ENCODE peak calls at places on chromosomes 7 and 10, in five cellular contexts. One of them, this sample, is unnamed.

GRCh38 chr7:85023066-85023687 is 163.7 kb downstream of the SEMA3D start:
- DNase-seq in lower leg skin: peak
- DNase-seq in PC-9: no peak
- DNase-seq in HFF-Myc: peak
- DNase-seq in ovary: peak
- DNase-seq in this sample: no peak

GRCh38 chr7:1920266-1920681 is 250.2 kb downstream of the ELFN1 start:
- DNase-seq in HFF-Myc: no peak
- DNase-seq in lower leg skin: no peak
- DNase-seq in PC-9: no peak
- DNase-seq in ovary: no peak
- DNase-seq in this sample: no peak

GRCh38 chr10:90847436-90847835 is 10.4 kb downstream of the HTR7 start:
- DNase-seq in PC-9: no peak
- DNase-seq in HFF-Myc: no peak
- DNase-seq in ovary: no peak
- DNase-seq in lower leg skin: peak
- DNase-seq in this sample: no peak

GRCh38 chr10:14456218-14456869 is 125.6 kb upstream of the FRMD4A start:
- DNase-seq in ovary: no peak
- DNase-seq in lower leg skin: no peak
- DNase-seq in PC-9: no peak
- DNase-seq in HFF-Myc: no peak
- DNase-seq in this sample: no peak

GRCh38 chr10:77710759-77711682 is 73.4 kb upstream of the KCNMA1 start:
- DNase-seq in lower leg skin: peak
- DNase-seq in PC-9: no peak
- DNase-seq in HFF-Myc: peak
- DNase-seq in ovary: peak
- DNase-seq in this sample: no peak

GRCh38 chr7:34087892-34088891 is 182.9 kb downstream of the BMPER start:
- DNase-seq in PC-9: no peak
- DNase-seq in HFF-Myc: no peak
- DNase-seq in lower leg skin: no peak
- DNase-seq in ovary: no peak
- DNase-seq in this sample: no peak

GRCh38 chr10:29392376-29393021 is 103.6 kb downstream of the LYZL1 start:
- DNase-seq in ovary: peak
- DNase-seq in PC-9: no peak
- DNase-seq in HFF-Myc: no peak
- DNase-seq in lower leg skin: no peak
- DNase-seq in this sample: no peak

GRCh38 chr7:2313450-2314208 is 612 bp downstream of the SNX8 start:
- DNase-seq in HFF-Myc: no peak
- DNase-seq in PC-9: no peak
- DNase-seq in ovary: no peak
- DNase-seq in lower leg skin: no peak
- DNase-seq in this sample: no peak

GRCh38 chr7:127807829-127808228 is 155.8 kb downstream of the SND1 start:
- DNase-seq in lower leg skin: no peak
- DNase-seq in PC-9: no peak
- DNase-seq in ovary: no peak
- DNase-seq in HFF-Myc: no peak
- DNase-seq in this sample: no peak

GRCh38 chr10:26571655-26572054 is 125.8 kb upstream of the PDSS1 start:
- DNase-seq in PC-9: no peak
- DNase-seq in lower leg skin: no peak
- DNase-seq in HFF-Myc: no peak
- DNase-seq in ovary: no peak
- DNase-seq in this sample: no peak

GRCh38 chr7:27191716-27192545 is 6.9 kb upstream of the HOXA11 start:
- DNase-seq in ovary: no peak
- DNase-seq in lower leg skin: no peak
- DNase-seq in HFF-Myc: no peak
- DNase-seq in PC-9: no peak
- DNase-seq in this sample: no peak

GRCh38 chr10:101851411-101852116 is 8.0 kb upstream of the KCNIP2 start:
- DNase-seq in PC-9: no peak
- DNase-seq in HFF-Myc: no peak
- DNase-seq in lower leg skin: no peak
- DNase-seq in ovary: no peak
- DNase-seq in this sample: no peak

GRCh38 chr7:22442887-22443369 is 57.1 kb downstream of the STEAP1B start:
- DNase-seq in ovary: no peak
- DNase-seq in lower leg skin: no peak
- DNase-seq in HFF-Myc: no peak
- DNase-seq in PC-9: peak
- DNase-seq in this sample: no peak

GRCh38 chr7:149414745-149415390 is 46.0 kb downstream of the ZNF777 start:
- DNase-seq in PC-9: no peak
- DNase-seq in lower leg skin: peak
- DNase-seq in HFF-Myc: peak
- DNase-seq in ovary: peak
- DNase-seq in this sample: no peak

GRCh38 chr10:27457261-27457945 is 46.7 kb upstream of the RAB18 start:
- DNase-seq in HFF-Myc: no peak
- DNase-seq in lower leg skin: no peak
- DNase-seq in PC-9: no peak
- DNase-seq in ovary: no peak
- DNase-seq in this sample: no peak

GRCh38 chr7:121714559-121715303 is 158.2 kb upstream of the PTPRZ1 start:
- DNase-seq in PC-9: no peak
- DNase-seq in ovary: no peak
- DNase-seq in lower leg skin: no peak
- DNase-seq in HFF-Myc: no peak
- DNase-seq in this sample: no peak

GRCh38 chr10:79081353-79082034 is 12.7 kb downstream of the ZMIZ1 start:
- DNase-seq in HFF-Myc: peak
- DNase-seq in ovary: no peak
- DNase-seq in lower leg skin: no peak
- DNase-seq in PC-9: peak
- DNase-seq in this sample: no peak

GRCh38 chr7:93575555-93576397 is 1.3 kb upstream of the CALCR start:
- DNase-seq in ovary: no peak
- DNase-seq in PC-9: no peak
- DNase-seq in lower leg skin: no peak
- DNase-seq in HFF-Myc: no peak
- DNase-seq in this sample: no peak

GRCh38 chr10:31362023-31362641 is 43.1 kb downstream of the ZEB1 start:
- DNase-seq in HFF-Myc: no peak
- DNase-seq in lower leg skin: no peak
- DNase-seq in ovary: no peak
- DNase-seq in PC-9: no peak
- DNase-seq in this sample: no peak

GRCh38 chr10:79306644-79307220 is 40.5 kb upstream of the PPIF start:
- DNase-seq in lower leg skin: no peak
- DNase-seq in HFF-Myc: no peak
- DNase-seq in ovary: no peak
- DNase-seq in PC-9: no peak
- DNase-seq in this sample: no peak

GRCh38 chr10:94747838-94748237 is 14.6 kb upstream of the CYP2C19 start:
- DNase-seq in PC-9: no peak
- DNase-seq in HFF-Myc: no peak
- DNase-seq in ovary: no peak
- DNase-seq in lower leg skin: no peak
- DNase-seq in this sample: no peak

GRCh38 chr7:149104214-149104613 is 13.7 kb upstream of the ZNF786 start:
- DNase-seq in PC-9: no peak
- DNase-seq in lower leg skin: no peak
- DNase-seq in ovary: no peak
- DNase-seq in HFF-Myc: no peak
- DNase-seq in this sample: no peak

GRCh38 chr10:92241158-92241500 is 49.7 kb downstream of the CPEB3 start:
- DNase-seq in ovary: no peak
- DNase-seq in PC-9: no peak
- DNase-seq in HFF-Myc: no peak
- DNase-seq in lower leg skin: no peak
- DNase-seq in this sample: no peak

GRCh38 chr10:112785089-112785488 is 165.0 kb upstream of the TCF7L2 start:
- DNase-seq in HFF-Myc: no peak
- DNase-seq in ovary: no peak
- DNase-seq in lower leg skin: no peak
- DNase-seq in PC-9: no peak
- DNase-seq in this sample: no peak

GRCh38 chr7:141563956-141564623 is 12.9 kb downstream of the AGK start:
- DNase-seq in lower leg skin: no peak
- DNase-seq in PC-9: no peak
- DNase-seq in ovary: no peak
- DNase-seq in HFF-Myc: no peak
- DNase-seq in this sample: no peak

GRCh38 chr7:84908196-84908793 is 278.6 kb downstream of the SEMA3D start:
- DNase-seq in lower leg skin: no peak
- DNase-seq in HFF-Myc: no peak
- DNase-seq in PC-9: no peak
- DNase-seq in ovary: no peak
- DNase-seq in this sample: no peak

GRCh38 chr10:127882801-127883459 is 9.8 kb downstream of the CLRN3 start:
- DNase-seq in HFF-Myc: no peak
- DNase-seq in ovary: no peak
- DNase-seq in PC-9: peak
- DNase-seq in lower leg skin: no peak
- DNase-seq in this sample: no peak

GRCh38 chr7:107591410-107591809 is 11.4 kb downstream of the BCAP29 start:
- DNase-seq in ovary: no peak
- DNase-seq in PC-9: no peak
- DNase-seq in lower leg skin: no peak
- DNase-seq in HFF-Myc: no peak
- DNase-seq in this sample: no peak

GRCh38 chr7:123562121-123562520 is 4.5 kb upstream of the NDUFA5 start:
- DNase-seq in PC-9: no peak
- DNase-seq in HFF-Myc: no peak
- DNase-seq in lower leg skin: no peak
- DNase-seq in ovary: no peak
- DNase-seq in this sample: no peak

GRCh38 chr10:97497572-97498075 is 598 bp downstream of the MMS19 start:
- DNase-seq in ovary: peak
- DNase-seq in lower leg skin: peak
- DNase-seq in HFF-Myc: no peak
- DNase-seq in PC-9: peak
- DNase-seq in this sample: no peak

GRCh38 chr10:97498841-97499560 is at the start of gene UBTD1:
- DNase-seq in ovary: peak
- DNase-seq in lower leg skin: peak
- DNase-seq in HFF-Myc: no peak
- DNase-seq in PC-9: no peak
- DNase-seq in this sample: no peak

GRCh38 chr10:97498076-97498840 is at the start of gene MMS19:
- DNase-seq in ovary: peak
- DNase-seq in lower leg skin: peak
- DNase-seq in PC-9: peak
- DNase-seq in HFF-Myc: peak
- DNase-seq in this sample: peak

GRCh38 chr10:97494151-97494550 is 4.1 kb downstream of the MMS19 start:
- DNase-seq in HFF-Myc: no peak
- DNase-seq in lower leg skin: no peak
- DNase-seq in PC-9: no peak
- DNase-seq in ovary: no peak
- DNase-seq in this sample: no peak

GRCh38 chr10:97494863-97495506 is 3.2 kb downstream of the MMS19 start:
- DNase-seq in HFF-Myc: no peak
- DNase-seq in PC-9: no peak
- DNase-seq in lower leg skin: no peak
- DNase-seq in ovary: no peak
- DNase-seq in this sample: no peak
- H3K4me3 ChIP-seq in HFF-Myc: no peak
- H3K4me3 ChIP-seq in PC-9: no peak
- H3K4me3 ChIP-seq in lower leg skin: no peak
- H3K4me3 ChIP-seq in ovary: no peak
- H3K4me3 ChIP-seq in this sample: no peak

GRCh38 chr10:34732926-34733325 is 82.2 kb downstream of the PARD3 start:
- DNase-seq in HFF-Myc: no peak
- DNase-seq in PC-9: peak
- DNase-seq in lower leg skin: no peak
- DNase-seq in ovary: no peak
- DNase-seq in this sample: no peak
- TF ChIP-seq CTCF in HFF-Myc: peak
- TF ChIP-seq CTCF in PC-9: no peak
- TF ChIP-seq CTCF in lower leg skin: no peak
- TF ChIP-seq CTCF in ovary: no peak
- TF ChIP-seq CTCF in this sample: peak

GRCh38 chr10:74827694-74828093 is 1.3 kb downstream of the KAT6B start:
- DNase-seq in lower leg skin: no peak
- DNase-seq in PC-9: no peak
- DNase-seq in ovary: no peak
- DNase-seq in HFF-Myc: no peak
- DNase-seq in this sample: no peak

GRCh38 chr10:74826142-74827044 is at the start of gene KAT6B:
- DNase-seq in HFF-Myc: peak
- DNase-seq in PC-9: peak
- DNase-seq in lower leg skin: peak
- DNase-seq in ovary: peak
- DNase-seq in this sample: peak

GRCh38 chr10:74827045-74827441 is 643 bp downstream of the KAT6B start:
- DNase-seq in HFF-Myc: no peak
- DNase-seq in ovary: no peak
- DNase-seq in PC-9: no peak
- DNase-seq in lower leg skin: no peak
- DNase-seq in this sample: no peak

GRCh38 chr10:74835963-74836362 is 9.6 kb downstream of the KAT6B start:
- DNase-seq in lower leg skin: no peak
- DNase-seq in PC-9: no peak
- DNase-seq in HFF-Myc: no peak
- DNase-seq in ovary: no peak
- DNase-seq in this sample: no peak

GRCh38 chr10:74831518-74832120 is 5.2 kb downstream of the KAT6B start:
- DNase-seq in lower leg skin: no peak
- DNase-seq in HFF-Myc: no peak
- DNase-seq in ovary: no peak
- DNase-seq in PC-9: no peak
- DNase-seq in this sample: no peak
- H3K4me3 ChIP-seq in lower leg skin: no peak
- H3K4me3 ChIP-seq in HFF-Myc: no peak
- H3K4me3 ChIP-seq in ovary: no peak
- H3K4me3 ChIP-seq in PC-9: no peak
- H3K4me3 ChIP-seq in this sample: no peak

DNA sequence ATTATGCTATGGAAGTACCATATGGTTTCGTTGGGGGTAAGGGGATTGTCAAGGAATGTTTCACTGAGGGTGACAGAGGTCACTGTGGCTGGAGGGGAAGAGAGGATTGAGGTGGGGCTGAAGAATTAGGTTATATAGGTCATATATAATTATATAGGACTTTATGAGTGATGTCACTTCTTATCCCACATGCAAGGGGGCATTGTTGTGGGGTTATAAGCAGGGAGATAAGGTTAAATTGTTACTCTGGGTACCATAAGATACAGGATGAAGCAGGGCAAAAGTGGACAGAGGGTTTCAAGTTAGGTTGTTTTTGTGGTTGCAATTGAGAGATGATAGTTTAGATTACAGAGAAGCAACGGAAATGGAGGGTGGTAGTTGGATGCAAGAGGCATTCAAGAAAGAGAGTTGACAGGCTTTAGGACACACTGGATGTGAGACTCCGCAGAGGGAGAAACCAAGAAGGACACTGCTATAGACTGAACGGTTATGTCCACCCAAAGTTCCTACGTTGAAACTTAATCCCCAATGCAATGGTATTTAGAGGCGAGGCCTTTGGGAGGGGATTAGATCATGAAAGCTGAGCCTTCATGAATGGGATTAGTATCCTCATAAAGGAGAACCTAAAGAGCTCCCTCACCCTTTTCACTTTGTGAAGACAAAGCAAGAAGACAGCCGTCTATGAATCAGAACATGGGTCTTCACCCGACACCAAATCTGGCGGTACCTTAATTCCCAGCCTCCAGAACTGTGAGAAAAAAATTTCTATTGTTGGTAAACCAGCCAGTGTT is 7.0 kb upstream of the PRR15 start:
- DNase-seq in HFF-Myc: no peak
- DNase-seq in lower leg skin: no peak
- DNase-seq in PC-9: peak
- DNase-seq in ovary: no peak
- DNase-seq in this sample: no peak
- TF ChIP-seq CTCF in HFF-Myc: no peak
- TF ChIP-seq CTCF in lower leg skin: no peak
- TF ChIP-seq CTCF in PC-9: no peak
- TF ChIP-seq CTCF in ovary: no peak
- TF ChIP-seq CTCF in this sample: no peak

This sample was measured in kidney epithelial cell.